ENCODE peak calls at places on chromosome 10, in nine cellular contexts. W is mucosa of descending colon, N is PC-3, G is body of pancreas, B is left ventricle myocardium inferior, Q is A549, H is ovary, E is endodermal cell, Z is LNCaP clone FGC. T is an unnamed sample.

GRCh38 chr10:78000206-78000605 is 29.1 kb downstream of the POLR3A start:
- DNase-seq in Z (no peak), W (no peak), Q (no peak), G (no peak), H (no peak), E (no peak), N (no peak), B (no peak), T (no peak)

GRCh38 chr10:131453772-131454634 is 142.5 kb upstream of the TCERG1L start:
- DNase-seq in B (peak), H (peak), Z (no peak), Q (no peak), E (peak), N (peak), G (peak), W (peak), T (no peak)

GRCh38 chr10:37301271-37301670 is 175.9 kb downstream of the ANKRD30A start:
- DNase-seq in G (no peak), Z (no peak), B (no peak), H (no peak), E (no peak), N (no peak), W (no peak), Q (no peak), T (no peak)

GRCh38 chr10:94439275-94439861 is 37.0 kb downstream of the TBC1D12 start:
- DNase-seq in W (no peak), B (no peak), H (no peak), E (peak), Q (no peak), N (no peak), Z (no peak), G (peak), T (no peak)

GRCh38 chr10:79447911-79448731 is 2.7 kb upstream of the ZCCHC24 start:
- DNase-seq in W (no peak), N (no peak), E (no peak), Z (no peak), B (no peak), G (no peak), Q (no peak), H (no peak), T (no peak)

GRCh38 chr10:94115725-94116124 is 122.0 kb downstream of the PLCE1 start:
- DNase-seq in E (no peak), Z (no peak), B (no peak), H (no peak), Q (peak), G (no peak), N (peak), W (no peak), T (no peak)

GRCh38 chr10:581776-582330 is 107.6 kb downstream of the DIP2C start:
- DNase-seq in Z (no peak), E (no peak), Q (no peak), W (no peak), B (no peak), G (no peak), H (no peak), N (no peak), T (peak)

GRCh38 chr10:133278577-133279265 is 2.1 kb upstream of the ADAM8 start:
- DNase-seq in Z (peak), Q (no peak), E (no peak), W (peak), G (peak), H (no peak), B (peak), N (peak), T (no peak)

GRCh38 chr10:86411281-86411841 is 44.8 kb upstream of the GRID1 start:
- DNase-seq in W (peak), B (no peak), Q (no peak), H (no peak), N (no peak), G (no peak), Z (no peak), E (no peak), T (no peak)

GRCh38 chr10:44300666-44301649 is 83.9 kb downstream of the CXCL12 start:
- DNase-seq in N (peak), Q (peak), Z (no peak), B (peak), W (no peak), G (peak), E (no peak), H (no peak), T (peak)

GRCh38 chr10:117268258-117268657 is 27.3 kb downstream of the SLC18A2 start:
- DNase-seq in W (no peak), Z (no peak), N (no peak), E (no peak), B (no peak), H (no peak), G (no peak), Q (no peak), T (no peak)

GRCh38 chr10:11874568-11875182 is 51.5 kb downstream of the PROSER2 start:
- DNase-seq in G (peak), W (peak), N (peak), B (peak), H (peak), Q (no peak), Z (peak), E (peak), T (peak)

GRCh38 chr10:8998751-8999150 is 944.3 kb downstream of the GATA3 start:
- DNase-seq in Z (no peak), W (no peak), B (no peak), H (no peak), N (no peak), Q (no peak), E (no peak), G (no peak), T (no peak)

GRCh38 chr10:97762816-97763215 is 9.0 kb downstream of the SFRP5 start:
- DNase-seq in G (peak), B (peak), Z (no peak), N (no peak), Q (no peak), W (no peak), E (peak), H (no peak), T (no peak)

GRCh38 chr10:86283466-86284287 is 82.9 kb downstream of the GRID1 start:
- DNase-seq in Z (no peak), Q (no peak), G (no peak), E (no peak), W (no peak), B (no peak), H (no peak), N (no peak), T (no peak)

GRCh38 chr10:23742807-23743206 is 303.9 kb downstream of the OTUD1 start:
- DNase-seq in E (no peak), H (no peak), Z (peak), N (no peak), B (no peak), W (no peak), Q (no peak), G (peak), T (no peak)

GRCh38 chr10:36269222-36269621 is 627.1 kb upstream of the FZD8 start:
- DNase-seq in H (no peak), N (no peak), E (no peak), B (no peak), Z (no peak), G (no peak), Q (no peak), W (no peak), T (no peak)

GRCh38 chr10:133058267-133059092 is 29.2 kb upstream of the ADGRA1 start:
- DNase-seq in B (no peak), N (no peak), W (no peak), Q (no peak), E (no peak), Z (no peak), G (no peak), H (no peak), T (no peak)

DNA sequence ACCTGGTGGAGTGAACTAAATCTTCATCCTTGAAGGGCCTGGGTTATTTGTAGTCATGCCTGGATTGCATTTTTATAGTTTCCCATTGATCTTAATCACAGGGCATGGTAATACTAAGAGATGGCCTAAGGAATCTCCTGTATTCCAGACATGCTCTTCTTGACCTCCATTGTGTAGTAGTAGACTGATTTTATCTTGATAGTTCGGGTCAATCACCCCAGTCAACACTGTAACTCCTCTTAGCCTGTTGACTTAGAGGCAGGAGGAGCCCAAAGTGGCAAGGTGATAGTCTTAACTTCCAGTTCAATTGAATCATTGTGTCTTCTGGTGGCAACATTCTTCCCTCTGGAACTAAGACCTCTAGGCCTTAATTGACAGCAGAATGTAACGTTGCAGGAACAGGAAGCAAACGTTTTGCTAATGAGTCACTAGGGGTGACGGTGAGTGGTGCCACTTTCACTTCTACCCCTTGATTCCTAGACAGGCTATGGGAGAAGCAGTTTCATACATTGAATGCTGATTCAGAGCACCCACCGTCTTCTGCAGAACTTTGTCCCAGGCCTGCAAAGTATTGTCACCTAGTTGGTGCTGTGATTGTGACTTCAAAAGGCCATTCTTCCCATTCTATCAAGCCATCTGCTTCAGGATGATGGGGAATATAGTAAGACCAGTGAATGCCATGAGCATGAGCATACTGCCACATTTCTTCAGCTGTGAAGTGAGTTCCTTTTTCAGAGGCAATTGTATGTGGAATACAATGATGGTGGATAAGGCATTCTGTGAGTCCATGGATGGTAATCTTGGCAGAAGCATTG is 24.0 kb upstream of the PAPSS2 start:
- DNase-seq in Q (no peak), N (peak), B (no peak), E (no peak), W (no peak), Z (no peak), G (no peak), H (no peak), T (peak)
- H3K4me3 ChIP-seq in Q (no peak), N (no peak), B (no peak), E (peak), W (no peak), Z (no peak), G (no peak), H (no peak), T (no peak)

GRCh38 chr10:74048433-74048832 is 50.5 kb downstream of the VCL start:
- DNase-seq in E (no peak), N (no peak), B (no peak), H (no peak), Z (no peak), W (no peak), Q (no peak), G (no peak), T (no peak)
- H3K4me3 ChIP-seq in E (no peak), N (no peak), B (no peak), H (no peak), Z (no peak), W (no peak), Q (no peak), G (no peak), T (no peak)

GRCh38 chr10:49398000-49398861 is 2.3 kb upstream of the DRGX start:
- DNase-seq in N (peak), H (no peak), Z (no peak), G (peak), E (peak), B (peak), Q (peak), W (peak), T (peak)
- H3K4me3 ChIP-seq in N (peak), H (no peak), Z (peak), G (no peak), E (peak), B (peak), Q (peak), W (no peak), T (no peak)

DNA sequence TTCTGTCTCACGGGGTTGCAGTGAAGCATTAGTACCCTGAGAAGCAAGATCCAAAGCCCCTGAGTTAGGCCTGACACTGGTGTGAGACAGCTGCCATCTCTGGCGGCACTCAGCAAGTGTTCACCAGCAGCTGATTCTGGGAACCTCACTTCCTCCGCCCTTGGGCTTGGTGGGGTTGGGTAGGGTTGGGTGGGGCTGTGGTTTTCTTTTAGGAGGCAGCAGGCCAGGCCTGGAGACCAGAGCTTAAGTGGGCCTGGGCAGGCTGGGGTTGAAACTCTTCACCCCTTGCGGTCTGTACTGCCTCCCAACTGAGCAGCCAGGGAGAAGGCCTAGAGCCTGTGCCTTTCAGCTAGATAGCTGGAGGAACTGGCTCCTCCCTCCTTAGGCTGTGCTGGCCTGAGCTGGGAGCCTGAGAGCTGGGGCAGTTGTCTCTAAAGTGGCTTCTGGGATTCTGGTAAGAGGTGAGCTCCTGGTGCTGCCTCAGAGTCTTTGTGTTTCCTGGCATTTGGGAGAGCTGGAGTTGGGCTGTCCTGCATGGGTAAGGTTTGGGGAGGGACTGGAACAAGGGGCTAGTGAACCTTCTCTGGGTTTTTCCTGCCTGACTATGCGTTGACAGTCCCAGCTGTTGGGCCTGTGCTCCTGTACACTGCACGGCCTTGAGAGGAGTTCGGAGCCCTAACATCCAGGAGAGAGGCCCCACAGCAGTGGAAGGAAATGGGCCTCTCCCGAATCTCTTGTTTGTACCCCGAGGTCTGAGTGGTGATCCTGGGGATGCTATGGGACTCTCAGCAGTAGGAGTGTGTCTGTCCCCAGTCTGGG is 5.1 kb downstream of the TSPAN14 start:
- DNase-seq in W (peak), E (peak), Z (no peak), G (no peak), H (no peak), B (peak), Q (no peak), N (no peak), T (peak)
- H3K4me3 ChIP-seq in W (no peak), E (no peak), Z (no peak), G (no peak), H (no peak), B (peak), Q (peak), N (no peak), T (no peak)

GRCh38 chr10:126972622-126973414 is 67.6 kb downstream of the DOCK1 start:
- DNase-seq in Q (peak), G (peak), Z (no peak), N (no peak), E (no peak), B (no peak), H (no peak), W (no peak), T (peak)
- H3K4me3 ChIP-seq in Q (peak), G (no peak), Z (no peak), N (no peak), E (no peak), B (no peak), H (no peak), W (no peak), T (peak)

DNA sequence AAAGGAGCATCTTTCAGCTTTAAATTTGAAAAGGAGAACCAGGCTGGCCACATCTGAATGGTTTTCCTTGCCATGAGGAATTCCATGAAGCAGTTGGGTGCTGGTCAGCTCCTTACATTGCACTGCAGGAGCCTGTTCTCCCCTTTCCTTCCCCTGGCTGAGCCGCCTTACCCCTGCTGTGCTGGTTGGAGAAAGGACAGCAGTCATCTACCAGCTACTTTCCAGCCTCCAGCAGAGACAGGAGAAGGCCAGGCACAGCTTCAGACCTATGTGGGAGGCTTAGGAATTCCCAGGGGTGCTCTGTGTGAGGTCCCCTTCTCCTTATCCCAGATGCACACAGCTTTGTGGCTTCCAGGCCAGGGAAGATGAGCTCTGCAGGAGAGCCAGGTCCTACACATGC is 4.7 kb downstream of the C10orf71 start:
- DNase-seq in E (peak), G (no peak), H (no peak), W (no peak), B (no peak), N (no peak), Z (no peak), Q (no peak), T (no peak)
- H3K4me3 ChIP-seq in E (no peak), G (no peak), H (no peak), W (no peak), B (peak), N (no peak), Z (no peak), Q (no peak), T (no peak)

GRCh38 chr10:69892436-69893215 is 90.9 kb downstream of the COL13A1 start:
- DNase-seq in H (no peak), N (no peak), E (no peak), G (no peak), B (no peak), W (no peak), Z (no peak), Q (no peak), T (no peak)

GRCh38 chr10:69893271-69893900 is 91.7 kb downstream of the COL13A1 start:
- DNase-seq in G (no peak), Q (no peak), H (no peak), W (peak), N (no peak), B (no peak), Z (no peak), E (no peak), T (no peak)

GRCh38 chr10:69888882-69889584 is 87.3 kb downstream of the COL13A1 start:
- DNase-seq in W (no peak), Q (no peak), E (no peak), Z (no peak), G (no peak), B (no peak), N (no peak), H (no peak), T (no peak)

GRCh38 chr10:69891057-69891617 is 89.4 kb downstream of the COL13A1 start:
- DNase-seq in G (no peak), Q (no peak), Z (no peak), B (no peak), H (no peak), W (peak), N (no peak), E (no peak), T (no peak)

DNA sequence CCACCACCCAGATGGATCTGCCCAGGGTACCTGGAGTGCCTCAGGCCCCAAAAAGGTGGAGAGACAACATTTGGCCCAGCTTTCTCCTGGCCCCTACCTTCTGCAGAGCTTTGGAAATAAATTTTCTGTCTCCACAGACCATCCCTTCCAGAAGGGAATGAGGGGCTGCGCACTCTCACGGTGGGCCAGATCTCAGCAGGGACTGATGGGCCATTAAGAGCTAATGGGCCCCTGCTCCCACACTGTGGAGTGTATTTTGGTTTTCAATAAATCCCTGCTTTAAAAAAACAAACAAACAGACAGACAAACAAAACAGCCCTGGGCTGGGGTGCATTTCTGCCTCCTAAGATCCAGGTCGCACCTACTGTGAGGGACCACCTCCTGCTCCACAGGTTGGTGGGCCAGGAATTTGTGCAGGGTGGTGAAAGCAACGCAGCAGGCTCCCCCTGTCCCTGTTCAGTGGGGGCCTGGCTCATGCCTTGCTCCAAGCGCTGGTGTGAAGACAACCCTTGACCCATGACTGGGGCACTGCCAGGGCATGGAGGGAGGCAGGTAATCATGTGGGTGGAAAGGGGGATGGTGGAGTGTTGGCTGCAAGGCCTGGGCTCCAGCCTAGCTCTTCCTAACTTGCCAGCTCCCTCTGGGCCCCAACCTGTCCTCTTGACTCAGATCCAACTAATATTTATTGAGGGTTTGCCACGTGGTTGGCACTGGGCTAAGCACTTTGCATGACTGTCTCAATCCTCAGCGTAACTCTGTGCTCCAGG is 88.5 kb downstream of the COL13A1 start:
- DNase-seq in G (no peak), W (no peak), H (no peak), N (no peak), B (no peak), E (no peak), Z (no peak), Q (no peak), T (no peak)
- H3K4me3 ChIP-seq in G (no peak), W (no peak), H (no peak), N (no peak), B (no peak), E (no peak), Z (no peak), Q (no peak), T (no peak)

GRCh38 chr10:62632071-62632809 is 172.3 kb upstream of the ADO start:
- DNase-seq in G (no peak), Q (no peak), H (no peak), B (peak), E (no peak), Z (no peak), W (peak), N (peak), T (no peak)
- H3K4me3 ChIP-seq in G (no peak), Q (no peak), H (no peak), B (no peak), E (no peak), Z (no peak), W (no peak), N (no peak), T (no peak)